ENCODE peak calls at places on chromosome 21, in six cellular contexts. E is upper lobe of right lung; G is amniotic stem cell; C is NCI-H1105 treated with DMSO at 0.1 percent for 48 hours; A is activated CD8-positive, alpha-beta memory T cell treated with anti-CD3 and anti-CD28 coated beads, Interleukin-2, amount 50 U/mL, for 4 hours; L is neural progenitor cell. S is an unnamed sample.

GRCh38 chr21:42120056-42120903 is 49.2 kb downstream of the UMODL1 start:
- DNase-seq in A (no peak), G (no peak), L (no peak), C (peak; percentile 83), E (no peak), S (no peak)

GRCh38 chr21:31612889-31613785 is 46.4 kb upstream of the SOD1 start:
- DNase-seq in A (no peak), G (no peak), C (no peak), E (peak; percentile 70), L (peak; percentile 67), S (peak; percentile 15)

GRCh38 chr21:41008971-41009370 is 159.0 kb upstream of the BACE2 start:
- DNase-seq in L (no peak), G (no peak), A (no peak), E (no peak), C (no peak), S (no peak)

GRCh38 chr21:25944082-25944481 is 209.3 kb downstream of the GABPA start:
- DNase-seq in L (no peak), A (no peak), G (no peak), E (no peak), C (no peak), S (no peak)

GRCh38 chr21:22343721-22344120 is 1345.5 kb downstream of the NCAM2 start:
- DNase-seq in A (no peak), G (no peak), C (no peak), L (no peak), E (no peak), S (no peak)

GRCh38 chr21:38956791-38957571 is 151.3 kb downstream of the ETS2 start:
- DNase-seq in E (no peak), C (peak; percentile 100), G (no peak), L (no peak), A (no peak), S (no peak)

GRCh38 chr21:32770514-32771133 is 931 bp downstream of the PAXBP1 start:
- DNase-seq in L (no peak), E (no peak), G (no peak), A (no peak), C (no peak), S (peak; percentile 42)

GRCh38 chr21:15134711-15135110 is 69.9 kb upstream of the NRIP1 start:
- DNase-seq in E (no peak), G (no peak), L (no peak), A (no peak), C (no peak), S (no peak)

GRCh38 chr21:15282666-15283065 is 217.9 kb upstream of the NRIP1 start:
- DNase-seq in A (no peak), L (no peak), G (no peak), C (no peak), E (no peak), S (no peak)

GRCh38 chr21:33817663-33818433 is 97.8 kb downstream of the ATP5PO start:
- DNase-seq in L (peak; percentile 42), C (peak; percentile 80), E (no peak), G (no peak), A (no peak), S (peak; percentile 28)

GRCh38 chr21:33993286-33994231 is 78.0 kb upstream of the ATP5PO start:
- DNase-seq in G (no peak), E (no peak), A (no peak), L (no peak), C (no peak), S (no peak)

GRCh38 chr21:46304955-46305354 is 18.7 kb downstream of the C21orf58 start:
- DNase-seq in G (no peak), A (no peak), L (no peak), E (no peak), C (no peak), S (no peak)

GRCh38 chr21:41378849-41379248 is 17.0 kb downstream of the MX2 start:
- DNase-seq in A (no peak), L (no peak), G (no peak), C (no peak), E (no peak), S (no peak)

GRCh38 chr21:29148535-29148934 is 18.1 kb downstream of the MAP3K7CL start:
- DNase-seq in A (no peak), G (no peak), L (no peak), C (no peak), E (no peak), S (peak; percentile 55)

GRCh38 chr21:29135481-29135880 is 5.0 kb downstream of the MAP3K7CL start:
- DNase-seq in C (no peak), L (no peak), E (no peak), G (no peak), A (no peak), S (no peak)